ENCODE peak calls at places on chromosome 16, in five cellular contexts. Q is AG04449, U is foreskin fibroblast, H is HFFc6, X is NCI-H1694 treated with DMSO at 0.1 percent for 48 hours. R is an unnamed sample.

GRCh38 chr16:3952342-3953131 is 72.0 kb upstream of the CREBBP start:
- DNase-seq in Q (no peak), U (no peak), H (no peak), X (no peak), R (no peak)

GRCh38 chr16:5895137-5895536 is 797.5 kb upstream of the EEF2KMT start:
- DNase-seq in Q (no peak), U (no peak), H (no peak), X (no peak), R (peak)

GRCh38 chr16:10114411-10114810 is 67.8 kb downstream of the GRIN2A start:
- DNase-seq in Q (no peak), U (no peak), H (peak), X (peak), R (peak)

GRCh38 chr16:49477250-49477895 is 103.8 kb downstream of the C16orf78 start:
- DNase-seq in Q (no peak), U (no peak), H (no peak), X (no peak), R (no peak)

GRCh38 chr16:88378836-88379693 is 3.7 kb upstream of the ZNF469 start:
- DNase-seq in Q (no peak), U (no peak), H (no peak), X (no peak), R (no peak)

GRCh38 chr16:85420501-85421337 is 192.4 kb upstream of the GSE1 start:
- DNase-seq in Q (no peak), U (no peak), H (no peak), X (peak), R (peak)

GRCh38 chr16:72066747-72067146 is 3.7 kb downstream of the HPR start:
- DNase-seq in Q (no peak), U (peak), H (peak), X (peak), R (peak)

GRCh38 chr16:66921758-66922450 is 3.2 kb upstream of the CDH16 start:
- DNase-seq in Q (no peak), U (no peak), H (no peak), X (no peak), R (no peak)

GRCh38 chr16:13120091-13120490 is 218.7 kb downstream of the SHISA9 start:
- DNase-seq in Q (no peak), U (no peak), H (no peak), X (no peak), R (no peak)

GRCh38 chr16:3857189-3858013 is 23.1 kb downstream of the CREBBP start:
- DNase-seq in Q (no peak), U (peak), H (no peak), X (no peak), R (no peak)

GRCh38 chr16:87305505-87306391 is 11.4 kb downstream of the C16orf95 start:
- DNase-seq in Q (peak), U (peak), H (peak), X (no peak), R (no peak)

GRCh38 chr16:30615358-30616076 is 5.3 kb upstream of the ZNF689 start:
- DNase-seq in Q (no peak), U (no peak), H (no peak), X (peak), R (no peak)

GRCh38 chr16:58717994-58718393 is 16.1 kb downstream of the GOT2 start:
- DNase-seq in Q (no peak), U (no peak), H (no peak), X (no peak), R (no peak)

GRCh38 chr16:68396481-68396880 is 51.8 kb downstream of the SMPD3 start:
- DNase-seq in Q (peak), U (peak), H (peak), X (no peak), R (peak)

GRCh38 chr16:70691223-70692129 is 5.6 kb upstream of the MTSS2 start:
- DNase-seq in Q (peak), U (peak), H (peak), X (peak), R (no peak)

GRCh38 chr16:27768651-27769270 is 218.8 kb downstream of the KATNIP start:
- DNase-seq in Q (no peak), U (no peak), H (no peak), X (peak), R (no peak)

GRCh38 chr16:67170168-67170947 is at the start of gene NOL3:
- DNase-seq in Q (no peak), U (peak), H (peak), X (peak), R (peak)

GRCh38 chr16:51762081-51762995 is 611.3 kb upstream of the SALL1 start:
- DNase-seq in Q (peak), U (peak), H (peak), X (peak), R (peak)

GRCh38 chr16:55817236-55817912 is 15.5 kb downstream of the CES1 start:
- DNase-seq in Q (no peak), U (no peak), H (no peak), X (no peak), R (no peak)

GRCh38 chr16:56932588-56933265 is 785 bp downstream of the HERPUD1 start:
- DNase-seq in Q (no peak), U (peak), H (peak), X (no peak), R (peak)

GRCh38 chr16:72060405-72060804 is 2.6 kb upstream of the HPR start:
- DNase-seq in Q (no peak), U (no peak), H (no peak), X (no peak), R (no peak)

GRCh38 chr16:21302898-21303528 is 24.9 kb upstream of the CRYM start:
- DNase-seq in Q (peak), U (peak), H (peak), X (no peak), R (peak)

GRCh38 chr16:9003322-9003721 is 39.6 kb upstream of the USP7 start:
- DNase-seq in Q (no peak), U (no peak), H (no peak), X (no peak), R (no peak)

GRCh38 chr16:72673118-72673517 is 374.8 kb downstream of the ZFHX3 start:
- DNase-seq in Q (no peak), U (no peak), H (no peak), X (no peak), R (no peak)

GRCh38 chr16:60107467-60107866 is 1373.4 kb upstream of the GOT2 start:
- DNase-seq in Q (no peak), U (peak), H (peak), X (no peak), R (no peak)

GRCh38 chr16:64754279-64754678 is 367.6 kb downstream of the CDH11 start:
- DNase-seq in Q (no peak), U (no peak), H (no peak), X (no peak), R (no peak)

GRCh38 chr16:68732068-68732680 is 4.9 kb upstream of the CDH1 start:
- DNase-seq in Q (no peak), U (no peak), H (no peak), X (no peak), R (peak)

GRCh38 chr16:11133344-11133921 is 122.6 kb downstream of the SOCS1 start:
- DNase-seq in Q (peak), U (peak), H (peak), X (no peak), R (peak)

GRCh38 chr16:86568677-86569623 is 2.3 kb downstream of the FOXC2 start:
- DNase-seq in Q (no peak), U (no peak), H (no peak), X (no peak), R (peak)

GRCh38 chr16:82660078-82660645 is 33.4 kb downstream of the CDH13 start:
- DNase-seq in Q (no peak), U (no peak), H (no peak), X (no peak), R (no peak)

GRCh38 chr16:85616608-85617311 is 3.6 kb downstream of the GSE1 start:
- DNase-seq in Q (no peak), U (no peak), H (no peak), X (peak), R (no peak)

GRCh38 chr16:3748307-3748706 is 31.0 kb upstream of the TRAP1 start:
- DNase-seq in Q (no peak), U (no peak), H (no peak), X (no peak), R (no peak)